ENCODE peak calls at places on chromosomes 12 and 14, in seven cellular contexts. R, W, J, L, G, H and Q are unnamed samples.

GRCh38 chr14:30560581-30560980 is 1.6 kb downstream of the G2E3 start:
- DNase-seq in L (no peak), R (no peak), G (no peak), W (no peak), J (no peak), H (no peak), Q (no peak)

GRCh38 chr14:50875359-50876090 is 3.7 kb downstream of the ABHD12B start:
- DNase-seq in W (no peak), G (no peak), L (no peak), R (peak; percentile 24), J (peak; percentile 86), H (no peak), Q (peak; percentile 79)

GRCh38 chr12:125178222-125178621 is 113.0 kb downstream of the AACS start:
- DNase-seq in J (no peak), G (no peak), R (no peak), L (no peak), W (no peak), H (no peak), Q (no peak)

GRCh38 chr12:6539276-6540134 is 5.2 kb downstream of the GAPDH start:
- DNase-seq in L (peak; percentile 41), G (no peak), H (peak; percentile 42), W (no peak), R (no peak), J (no peak), Q (no peak)

GRCh38 chr14:95681153-95681552 is 5.1 kb upstream of the TCL1B start:
- DNase-seq in G (no peak), W (no peak), L (no peak), R (no peak), H (no peak), J (no peak), Q (no peak)

GRCh38 chr12:104636496-104636895 is 179.7 kb downstream of the CHST11 start:
- DNase-seq in W (no peak), J (no peak), G (no peak), R (no peak), L (no peak), H (no peak), Q (no peak)

GRCh38 chr12:76720068-76720467 is 43.8 kb upstream of the ZDHHC17 start:
- DNase-seq in W (no peak), H (no peak), J (no peak), G (no peak), L (no peak), R (no peak), Q (no peak)

GRCh38 chr12:46383654-46384450 is 11.3 kb upstream of the SLC38A2 start:
- DNase-seq in R (no peak), H (peak; percentile 95), W (peak; percentile 80), G (peak; percentile 30), L (no peak), J (peak; percentile 85), Q (peak; percentile 85)

GRCh38 chr12:66199141-66199540 is 10.1 kb downstream of the IRAK3 start:
- DNase-seq in R (no peak), J (no peak), G (no peak), W (no peak), H (no peak), L (no peak), Q (no peak)

GRCh38 chr12:123966596-123966995 is 6.0 kb downstream of the CCDC92 start:
- DNase-seq in J (no peak), R (no peak), G (no peak), W (no peak), L (no peak), H (no peak), Q (no peak)